ENCODE peak calls at places on chromosomes 2 and 18, in six cellular contexts. F is IMR-90, D is mesendoderm, X is H9, B is mesenchymal stem cell, E is trophoblast cell. W is an unnamed sample.

GRCh38 chr18:44777429-44778192 is 96.9 kb downstream of the SETBP1 start:
- DNase-seq in F (no peak), D (no peak), X (no peak), B (no peak), E (no peak), W (no peak)

GRCh38 chr2:151189125-151189524 is 72.5 kb downstream of the RBM43 start:
- DNase-seq in F (no peak), D (no peak), X (no peak), B (no peak), E (no peak), W (no peak)

GRCh38 chr2:183993052-183993451 is 605.3 kb upstream of the ZNF804A start:
- DNase-seq in F (no peak), D (no peak), X (no peak), B (no peak), E (no peak), W (no peak)

GRCh38 chr18:74123200-74123599 is 24.4 kb downstream of the FBXO15 start:
- DNase-seq in F (no peak), D (no peak), X (no peak), B (no peak), E (no peak), W (no peak)

GRCh38 chr2:190812506-190813294 is 67.9 kb upstream of the GLS start:
- DNase-seq in F (peak; percentile 49), D (no peak), X (no peak), B (peak; percentile 63), E (no peak), W (no peak)

GRCh38 chr2:170498559-170498958 is 216.6 kb upstream of the SP5 start:
- DNase-seq in F (no peak), D (no peak), X (no peak), B (no peak), E (no peak), W (no peak)

GRCh38 chr2:64404743-64405142 is 49.2 kb upstream of the LGALSL start:
- DNase-seq in F (no peak), D (peak; percentile 75), X (peak; percentile 60), B (peak; percentile 69), E (no peak), W (peak; percentile 67)

GRCh38 chr2:134927195-134927594 is 8.6 kb downstream of the CCNT2 start:
- DNase-seq in F (peak; percentile 69), D (no peak), X (no peak), B (peak; percentile 49), E (no peak), W (no peak)

GRCh38 chr18:13530879-13531387 is 195.4 kb downstream of the FAM210A start:
- DNase-seq in F (peak; percentile 8), D (peak; percentile 59), X (peak; percentile 61), B (no peak), E (peak; percentile 35), W (peak; percentile 8)

GRCh38 chr2:99819766-99820165 is 322.6 kb downstream of the AFF3 start:
- DNase-seq in F (no peak), D (peak; percentile 57), X (peak; percentile 41), B (no peak), E (no peak), W (no peak)

GRCh38 chr2:25341753-25342371 is at the start of gene DNMT3A:
- DNase-seq in F (peak; percentile 55), D (peak; percentile 56), X (peak; percentile 62), B (peak; percentile 63), E (peak; percentile 20), W (no peak)

GRCh38 chr2:120989911-120990441 is 254.3 kb downstream of the GLI2 start:
- DNase-seq in F (no peak), D (no peak), X (peak; percentile 21), B (no peak), E (no peak), W (no peak)

GRCh38 chr18:33584845-33585775 is 7.1 kb downstream of the ASXL3 start:
- DNase-seq in F (no peak), D (peak; percentile 11), X (peak; percentile 50), B (no peak), E (no peak), W (peak; percentile 44)

DNA sequence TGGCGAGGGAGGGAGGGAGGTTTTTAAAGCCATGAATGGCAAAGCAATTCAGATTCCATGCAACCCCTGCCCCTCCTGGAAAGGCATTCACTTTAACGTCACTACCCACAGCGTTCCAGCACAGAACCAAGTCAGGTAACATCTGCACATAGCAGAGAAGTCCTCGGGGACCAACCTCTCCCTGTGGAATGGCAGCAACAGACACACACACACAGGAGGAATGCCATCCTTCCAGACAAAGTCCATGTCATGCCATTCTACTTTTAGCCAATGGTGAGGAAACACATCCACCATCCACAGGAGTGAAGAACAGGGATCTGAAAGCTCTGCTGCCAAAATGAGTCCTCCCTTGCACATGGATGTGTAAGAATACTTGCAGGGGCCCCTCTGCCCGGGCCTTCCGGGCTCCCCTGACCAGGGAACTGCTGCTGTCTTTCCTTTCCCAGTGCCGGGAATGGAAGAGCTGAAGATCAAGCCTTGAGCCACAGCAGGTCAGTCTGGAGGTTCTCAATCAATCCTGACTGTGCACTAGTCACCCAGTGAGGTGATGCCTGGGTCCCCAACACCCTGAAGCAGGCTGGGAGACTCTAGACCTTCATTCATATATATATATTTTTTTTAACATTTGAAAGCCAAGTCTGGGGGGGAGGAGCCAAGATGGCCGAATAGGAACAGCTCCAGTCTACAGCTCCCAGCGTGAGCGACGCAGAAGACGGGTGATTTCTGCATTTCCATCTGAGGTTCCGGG is 63.7 kb downstream of the UXS1 start:
- DNase-seq in F (no peak), D (peak; percentile 23), X (no peak), B (no peak), E (peak; percentile 88), W (no peak)
- H3K18ac ChIP-seq in F (no peak overlapping the region), D (peak overlapping the region; percentile 83), X (peak overlapping the region; percentile 98), B (peak overlapping the region; percentile 46), E (peak overlapping the region; percentile 7), W (peak overlapping the region; percentile 69)

DNA sequence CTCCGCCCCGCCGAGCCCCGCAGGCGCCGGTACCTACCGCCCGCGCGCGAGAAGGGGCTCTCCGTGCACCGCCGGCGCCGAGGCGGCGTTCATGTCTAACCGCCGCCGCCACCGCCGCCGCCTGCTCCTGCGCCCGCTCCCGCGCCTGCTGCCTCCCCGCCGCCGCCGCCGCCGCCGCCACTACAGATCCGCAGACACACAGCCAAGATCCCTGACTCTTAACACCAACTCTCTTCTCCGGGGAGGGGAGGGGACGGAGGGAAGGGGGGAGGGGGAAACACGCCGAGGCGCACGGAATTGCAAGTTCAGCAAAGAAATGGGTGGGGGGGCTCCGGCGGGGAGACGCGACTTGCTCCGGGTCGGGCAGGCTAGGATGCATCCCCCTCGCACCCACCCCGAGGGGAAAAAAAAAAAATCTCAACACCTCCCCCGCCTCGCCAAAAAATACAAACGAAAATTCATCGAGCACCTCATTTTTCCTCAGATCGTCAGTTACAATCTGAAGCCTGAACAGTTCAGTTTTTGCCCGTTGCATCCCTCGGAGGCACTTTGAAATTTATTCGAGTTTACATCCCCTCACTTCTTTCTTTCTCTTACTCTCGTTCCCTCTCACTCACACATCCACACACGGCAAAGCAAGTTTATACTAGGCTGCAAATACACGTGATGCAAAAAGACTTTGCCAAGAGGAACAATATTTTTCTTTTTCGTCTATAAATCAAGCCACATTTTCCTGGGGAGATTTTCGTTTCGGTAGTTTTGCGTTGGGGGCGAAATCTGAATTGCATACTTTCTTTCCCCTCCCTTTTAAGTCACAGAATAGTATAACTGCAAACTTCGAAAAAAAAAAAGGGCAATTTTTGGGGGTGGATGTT is at the start of gene TCF4:
- DNase-seq in F (peak; percentile 52), D (peak; percentile 90), X (peak; percentile 73), B (peak; percentile 73), E (peak; percentile 13), W (peak; percentile 67)
- H3K18ac ChIP-seq in F (peak within 1 kb of the TSS; percentile 76), D (peak within 1 kb of the TSS; percentile 98), X (no peak within 1 kb of the TSS), B (peak within 1 kb of the TSS; percentile 97), E (no peak within 1 kb of the TSS), W (peak within 1 kb of the TSS; percentile 90)

DNA sequence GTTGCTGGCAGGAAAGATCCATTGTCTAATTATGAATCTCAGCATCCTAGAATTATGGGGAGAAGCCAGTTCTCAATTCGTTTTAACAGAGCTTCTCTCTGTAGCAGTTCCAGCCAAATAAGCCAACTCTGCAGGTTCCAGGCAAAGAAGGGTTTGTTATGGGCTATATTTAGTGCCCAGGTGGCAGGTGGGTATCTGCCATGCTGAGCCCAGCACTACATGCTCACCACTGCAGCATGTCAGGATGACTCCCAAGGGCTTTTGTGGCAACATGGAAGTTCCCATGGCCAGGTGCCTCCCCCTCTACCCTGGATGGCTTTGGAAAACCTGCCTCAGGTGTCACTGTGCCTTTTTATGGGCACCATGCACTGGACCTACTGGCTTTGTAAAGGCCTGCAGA is 137.7 kb upstream of the MSH6 start:
- DNase-seq in F (no peak), D (no peak), X (peak; percentile 10), B (no peak), E (no peak), W (no peak)
- H3K18ac ChIP-seq in F (no peak overlapping the region), D (no peak overlapping the region), X (no peak overlapping the region), B (no peak overlapping the region), E (no peak overlapping the region), W (no peak overlapping the region)

GRCh38 chr2:229231885-229232284 is 39.2 kb downstream of the PID1 start:
- DNase-seq in F (no peak), D (no peak), X (no peak), B (no peak), E (no peak), W (no peak)
- H3K18ac ChIP-seq in F (no peak overlapping the region), D (no peak overlapping the region), X (no peak overlapping the region), B (no peak overlapping the region), E (no peak overlapping the region), W (no peak overlapping the region)

DNA sequence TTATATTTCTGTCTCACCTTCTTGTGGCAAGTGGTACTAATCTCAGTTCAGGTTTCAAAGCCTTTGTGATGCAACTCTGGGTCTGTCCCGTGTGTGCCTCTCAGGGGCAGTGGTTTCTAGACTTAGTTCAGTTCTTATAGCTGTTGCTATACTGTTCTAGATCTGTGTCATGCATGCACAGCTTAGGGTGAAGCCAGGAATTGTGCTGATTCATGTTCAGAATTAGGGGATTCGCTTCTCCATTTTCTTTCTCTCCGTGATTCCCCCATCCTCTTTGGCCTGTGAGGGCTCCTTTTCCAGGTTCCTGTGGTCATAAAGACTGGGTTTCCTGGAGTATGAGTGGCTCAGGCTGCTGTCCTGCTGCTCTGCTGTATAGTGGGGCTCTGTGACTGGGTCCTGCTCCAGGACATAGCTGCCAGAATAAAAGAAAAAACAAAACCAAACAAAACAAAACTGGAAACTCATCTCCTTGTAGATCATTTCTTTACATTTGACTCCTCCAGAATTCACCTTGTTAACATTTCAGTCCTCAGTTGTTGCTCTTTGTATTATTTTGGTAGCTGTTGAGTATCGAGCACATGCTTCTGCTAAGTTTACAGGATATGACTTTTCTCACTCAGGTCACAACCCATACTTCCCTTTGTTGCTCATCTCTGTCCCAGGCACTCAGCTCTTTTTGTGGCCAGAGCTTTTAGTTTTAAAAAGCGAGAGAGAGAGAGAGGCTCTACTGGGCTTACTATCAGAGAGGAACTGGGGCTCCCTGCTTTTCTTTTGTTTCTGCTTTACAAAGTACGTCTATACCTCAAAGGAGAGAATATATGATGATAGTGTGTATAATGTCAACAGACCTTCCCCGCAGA is 34.2 kb downstream of the CERS6 start:
- DNase-seq in F (peak; percentile 34), D (peak; percentile 48), X (no peak), B (peak; percentile 72), E (no peak), W (no peak)
- H3K18ac ChIP-seq in F (no peak overlapping the region), D (peak overlapping the region; percentile 96), X (no peak overlapping the region), B (peak overlapping the region; percentile 25), E (peak overlapping the region; percentile 76), W (no peak overlapping the region)

GRCh38 chr2:118841828-118842461 is 5.5 kb downstream of the EN1 start:
- DNase-seq in F (no peak), D (peak; percentile 23), X (peak; percentile 47), B (no peak), E (no peak), W (peak; percentile 43)
- H3K18ac ChIP-seq in F (no peak overlapping the region), D (no peak overlapping the region), X (no peak overlapping the region), B (no peak overlapping the region), E (no peak overlapping the region), W (peak overlapping the region; percentile 76)